ENCODE peak calls at places on chromosomes 11 and 22, in five cellular contexts. U is testis, X is heart left ventricle, T is adrenal gland, W is tibial nerve. N is an unnamed sample.
A peak's percentile ranks its signal among the peaks of the same experiment; 100 is the strongest.

GRCh38 chr22:33918676-33919590 is 1.3 kb downstream of the LARGE1 start:
- DNase-seq in U (no peak), W (no peak), X (no peak), T (no peak), N (no peak)

GRCh38 chr11:86559311-86559945 is 113.0 kb downstream of the ME3 start:
- DNase-seq in W (no peak), X (peak; percentile 48), T (no peak), U (peak; percentile 53), N (no peak)

GRCh38 chr11:11813288-11813962 is 28.3 kb upstream of the USP47 start:
- DNase-seq in T (peak; percentile 43), U (no peak), W (no peak), X (peak; percentile 53), N (no peak)

GRCh38 chr11:32886180-32886579 is 6.4 kb upstream of the QSER1 start:
- DNase-seq in X (no peak), T (no peak), W (no peak), U (no peak), N (no peak)

GRCh38 chr11:118342503-118343161 is at the start of gene CD3D:
- DNase-seq in X (no peak), T (no peak), U (no peak), W (no peak), N (no peak)

GRCh38 chr22:40782521-40782920 is 36.6 kb downstream of the SLC25A17 start:
- DNase-seq in W (no peak), U (no peak), T (no peak), X (no peak), N (no peak)

GRCh38 chr11:44250421-44250820 is 59.5 kb downstream of the ALX4 start:
- DNase-seq in T (no peak), U (no peak), X (no peak), W (no peak), N (no peak)

GRCh38 chr11:14258177-14258935 is 100.6 kb downstream of the RRAS2 start:
- DNase-seq in X (no peak), T (no peak), U (no peak), W (no peak), N (no peak)

GRCh38 chr22:50469377-50470305 is 5.2 kb downstream of the SBF1 start:
- DNase-seq in W (no peak), T (no peak), U (peak; percentile 26), X (peak; percentile 58), N (peak; percentile 98)

GRCh38 chr11:94543695-94544581 is at the start of gene FUT4:
- DNase-seq in U (peak; percentile 87), W (peak; percentile 66), T (peak; percentile 88), X (peak; percentile 87), N (peak; percentile 96)

GRCh38 chr11:58927393-58928081 is 11.8 kb upstream of the GLYATL1 start:
- DNase-seq in X (no peak), U (peak; percentile 30), W (no peak), T (no peak), N (no peak)

GRCh38 chr11:114273071-114273470 is 23.1 kb upstream of the NNMT start:
- DNase-seq in U (no peak), X (no peak), T (no peak), W (no peak), N (no peak)

GRCh38 chr11:45771942-45772522 is 32.9 kb upstream of the SLC35C1 start:
- DNase-seq in T (peak; percentile 84), W (peak; percentile 55), U (peak; percentile 89), X (peak; percentile 83), N (peak; percentile 94)

GRCh38 chr22:26565181-26565580 is 24.8 kb downstream of the TPST2 start:
- DNase-seq in W (no peak), X (no peak), U (no peak), T (no peak), N (no peak)

GRCh38 chr22:26564181-26564580 is 25.8 kb downstream of the TPST2 start:
- DNase-seq in X (no peak), W (no peak), T (no peak), U (no peak), N (no peak)

GRCh38 chr22:26565889-26566288 is 24.0 kb downstream of the TPST2 start:
- DNase-seq in X (no peak), W (no peak), T (no peak), U (no peak), N (no peak)

GRCh38 chr22:26563022-26563421 is 26.9 kb downstream of the TPST2 start:
- DNase-seq in X (no peak), W (no peak), U (no peak), T (no peak), N (no peak)

GRCh38 chr22:26564672-26565071 is 25.3 kb downstream of the TPST2 start:
- DNase-seq in W (no peak), X (no peak), T (no peak), U (no peak), N (no peak)
- H3K4me1 ChIP-seq in W (no peaks in the 10 kb centered on the region), X (peaks cover 19% of the 10 kb centered on the region), T (peaks cover 12% of the 10 kb centered on the region), U (peaks cover 14% of the 10 kb centered on the region), N (peaks cover 87% of the 10 kb centered on the region)

GRCh38 chr11:763549-764321 is 13.6 kb downstream of the GATD1 start:
- DNase-seq in W (no peak), T (no peak), X (peak; percentile 17), U (no peak), N (peak; percentile 76)
- TF ChIP-seq POLR2A in W (no peak), T (no peak), X (no peak), U (no peak), N (no peak)

DNA sequence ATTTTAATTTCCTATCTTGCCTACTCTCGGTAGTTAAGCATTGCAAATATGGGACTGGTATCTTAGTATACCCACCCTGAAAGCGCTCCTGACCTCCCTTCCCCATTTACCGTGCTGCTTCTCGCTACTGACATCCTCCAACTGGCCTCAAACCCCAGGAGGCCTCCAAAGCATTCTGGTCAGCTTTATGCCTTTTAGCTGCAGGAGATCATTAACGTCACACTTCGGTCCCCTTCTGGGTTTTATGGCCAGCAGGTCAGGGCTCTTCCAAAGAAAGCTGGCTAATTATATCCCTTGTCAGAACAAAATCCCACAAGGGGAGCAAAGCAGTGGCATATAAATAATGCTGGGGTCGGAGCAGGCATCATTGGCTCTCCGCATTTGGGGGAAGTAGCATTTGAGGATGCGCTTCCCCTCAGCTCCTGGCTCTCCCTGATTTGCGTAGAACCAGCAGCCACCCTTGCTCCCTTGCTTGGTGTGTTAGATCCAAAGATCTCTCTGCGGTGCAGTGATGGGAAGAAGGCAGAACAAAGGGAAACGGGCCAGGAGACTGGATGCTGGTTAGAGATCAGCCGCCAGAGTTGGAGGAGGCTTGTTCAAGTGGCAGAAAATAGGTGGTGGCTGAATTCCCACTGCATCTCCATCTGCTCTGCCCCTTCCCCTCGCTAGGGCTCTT is 117.4 kb downstream of the DBX1 start:
- DNase-seq in W (no peak), U (no peak), X (no peak), T (no peak), N (no peak)
- H3K36me3 ChIP-seq in W (peaks cover 55% of the 10 kb centered on the region), U (no peaks in the 10 kb centered on the region), X (peaks cover 10% of the 10 kb centered on the region), T (peaks cover 4% of the 10 kb centered on the region), N (no peaks in the 10 kb centered on the region)

GRCh38 chr22:23245045-23245798 is 64.9 kb downstream of the BCR start:
- DNase-seq in T (peak; percentile 54), W (no peak), U (no peak), X (no peak), N (no peak)
- H3K4me1 ChIP-seq in T (peaks cover 55% of the 10 kb centered on the region), W (peaks cover 9% of the 10 kb centered on the region), U (no peaks in the 10 kb centered on the region), X (peaks cover 19% of the 10 kb centered on the region), N (peaks cover 100% of the 10 kb centered on the region)

GRCh38 chr11:1572200-1573076 is at the start of gene DUSP8:
- DNase-seq in T (peak; percentile 93), X (peak; percentile 96), U (peak; percentile 93), W (peak; percentile 84), N (peak; percentile 91)
- TF ChIP-seq POLR2A in T (peak; percentile 35), X (no peak), U (no peak), W (peak; percentile 59), N (no peak)

DNA sequence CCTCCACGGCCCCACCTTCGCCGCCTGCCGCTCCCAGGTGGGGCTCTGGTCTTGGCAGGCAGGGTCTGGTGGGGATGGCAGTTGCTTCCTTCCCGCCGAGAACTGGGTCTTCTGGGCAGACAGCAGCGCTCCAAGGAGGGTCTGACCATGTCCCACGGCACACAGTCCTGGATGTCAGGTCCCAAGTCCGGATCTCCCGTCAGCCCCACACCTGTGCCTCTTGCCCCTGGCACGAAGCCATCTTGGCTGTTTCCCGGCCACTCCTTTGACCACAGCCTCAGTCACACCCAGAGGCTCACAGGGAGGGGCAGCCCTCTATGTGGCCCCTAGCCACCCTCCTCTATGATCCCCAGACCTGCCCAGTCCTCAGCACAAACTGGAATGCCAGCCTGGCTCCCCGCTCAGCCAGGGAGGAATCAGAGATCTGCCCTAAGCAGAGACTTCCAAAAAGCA is 14.3 kb downstream of the MUC5B start:
- DNase-seq in W (no peak), T (no peak), X (no peak), U (no peak), N (peak; percentile 58)
- H3K36me3 ChIP-seq in W (peaks cover 15% of the 10 kb centered on the region), T (no peaks in the 10 kb centered on the region), X (no peaks in the 10 kb centered on the region), U (no peaks in the 10 kb centered on the region), N (no peaks in the 10 kb centered on the region)

DNA sequence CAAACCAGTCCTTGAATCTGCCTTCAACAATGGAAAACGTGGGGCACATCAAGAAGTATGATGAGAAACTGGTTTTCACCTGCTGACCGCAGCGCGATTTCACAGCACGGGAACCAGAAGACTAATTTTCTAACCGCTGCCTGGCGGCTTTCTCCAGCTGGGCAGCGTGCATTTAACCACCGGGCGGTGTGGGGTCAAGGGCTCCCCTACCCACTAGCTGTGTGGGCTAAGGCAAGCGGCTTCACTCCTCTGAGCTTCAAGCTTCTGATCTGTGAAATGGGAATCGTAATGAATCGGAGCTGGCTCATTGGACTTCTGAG is 4.2 kb downstream of the SHANK2 start:
- DNase-seq in T (no peak), U (no peak), X (no peak), W (no peak), N (no peak)
- H3K4me1 ChIP-seq in T (peaks cover 6% of the 10 kb centered on the region), U (peaks cover 3% of the 10 kb centered on the region), X (peaks cover 14% of the 10 kb centered on the region), W (no peaks in the 10 kb centered on the region), N (peaks cover 3% of the 10 kb centered on the region)

GRCh38 chr11:47267858-47268257 is 2.1 kb upstream of the MADD start:
- DNase-seq in X (no peak), U (no peak), W (no peak), T (no peak), N (no peak)

GRCh38 chr11:47268448-47269001 is 1.4 kb upstream of the MADD start:
- DNase-seq in T (no peak), U (no peak), X (no peak), W (no peak), N (peak; percentile 78)

GRCh38 chr11:47270331-47271271 is 668 bp downstream of the MADD start:
- DNase-seq in U (peak; percentile 30), W (no peak), T (peak; percentile 62), X (no peak), N (peak; percentile 79)

GRCh38 chr11:47269829-47270305 is at the start of gene MADD:
- DNase-seq in U (peak; percentile 90), T (peak; percentile 89), X (peak; percentile 90), W (peak; percentile 63), N (peak; percentile 99)

DNA sequence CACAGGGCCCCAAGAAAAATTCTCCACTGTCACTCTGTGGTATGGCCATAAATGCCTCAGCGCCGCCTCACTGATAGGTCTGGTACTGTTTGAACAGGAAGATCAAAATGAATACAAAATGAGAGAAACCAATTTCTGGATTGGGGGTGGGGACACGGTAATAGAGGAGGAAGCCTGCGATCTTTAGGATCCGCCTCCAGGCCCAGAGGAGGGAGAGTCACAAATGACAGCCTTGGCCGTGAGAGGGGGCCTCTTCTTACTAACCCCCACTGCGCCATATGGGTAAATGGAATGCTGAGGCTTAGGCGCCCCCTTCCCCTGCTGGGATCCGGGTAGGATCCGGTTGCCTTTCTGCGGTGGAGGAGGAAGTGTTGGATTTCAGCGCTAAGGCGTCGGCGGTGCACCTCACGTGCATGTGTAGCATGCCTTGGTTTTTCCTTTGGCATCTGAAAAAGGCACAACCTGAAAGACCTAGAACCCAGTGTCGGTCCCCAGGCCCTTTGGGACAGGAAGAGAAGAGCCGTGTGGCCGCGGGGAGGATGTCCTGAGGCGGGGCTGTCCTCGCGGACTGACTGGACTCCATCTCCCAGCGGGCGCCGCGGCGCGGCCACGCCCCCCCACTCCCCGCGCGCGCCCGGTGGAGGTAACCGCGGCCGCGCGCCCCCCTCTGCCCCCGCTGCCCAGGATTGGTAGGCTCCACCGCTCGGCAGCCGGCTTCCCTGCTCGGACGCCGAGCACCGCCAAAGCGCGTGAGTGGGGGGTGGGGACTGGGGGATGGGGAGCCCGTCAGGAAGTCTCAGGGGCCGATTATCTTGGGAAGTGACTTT is 718 bp upstream of the MADD start:
- DNase-seq in X (peak; percentile 92), U (peak; percentile 93), W (peak; percentile 77), T (peak; percentile 92), N (peak; percentile 97)
- TF ChIP-seq POLR2A in X (no peak), U (no peak), W (peak; percentile 2), T (no peak), N (no peak)

N was measured in spleen.